ENCODE peak calls at places on chromosomes 5 and 9, in six cellular contexts. One of them, this sample, is unnamed.
A peak's percentile ranks its signal among the peaks of the same experiment; 100 is the strongest.

GRCh38 chr5:89967806-89968444 is 441.6 kb downstream of the CETN3 start:
- DNase-seq in adrenal gland: no peak
- DNase-seq in hepatocyte: no peak
- DNase-seq in lower lobe of right lung: no peak
- DNase-seq in CD4-positive, CD25-positive, alpha-beta regulatory T cell: no peak
- DNase-seq in SK-N-SH: no peak
- DNase-seq in this sample: no peak

GRCh38 chr5:135446186-135446585 is 962 bp downstream of the DCANP1 start:
- DNase-seq in SK-N-SH: no peak
- DNase-seq in lower lobe of right lung: no peak
- DNase-seq in hepatocyte: no peak
- DNase-seq in adrenal gland: no peak
- DNase-seq in CD4-positive, CD25-positive, alpha-beta regulatory T cell: no peak
- DNase-seq in this sample: no peak

GRCh38 chr9:18129809-18130334 is 344.1 kb upstream of the ADAMTSL1 start:
- DNase-seq in lower lobe of right lung: no peak
- DNase-seq in hepatocyte: no peak
- DNase-seq in adrenal gland: no peak
- DNase-seq in CD4-positive, CD25-positive, alpha-beta regulatory T cell: no peak
- DNase-seq in SK-N-SH: no peak
- DNase-seq in this sample: no peak

GRCh38 chr5:10478436-10478835 is 36.8 kb downstream of the ROPN1L start:
- DNase-seq in CD4-positive, CD25-positive, alpha-beta regulatory T cell: no peak
- DNase-seq in SK-N-SH: no peak
- DNase-seq in lower lobe of right lung: no peak
- DNase-seq in adrenal gland: no peak
- DNase-seq in hepatocyte: no peak
- DNase-seq in this sample: no peak

GRCh38 chr9:108609227-108609894 is 246.4 kb downstream of the ACTL7B start:
- DNase-seq in hepatocyte: peak; percentile 5
- DNase-seq in CD4-positive, CD25-positive, alpha-beta regulatory T cell: no peak
- DNase-seq in adrenal gland: no peak
- DNase-seq in lower lobe of right lung: no peak
- DNase-seq in SK-N-SH: no peak
- DNase-seq in this sample: no peak

GRCh38 chr5:96712100-96712746 is 50.0 kb downstream of the CAST start:
- DNase-seq in hepatocyte: no peak
- DNase-seq in lower lobe of right lung: no peak
- DNase-seq in adrenal gland: peak; percentile 40
- DNase-seq in CD4-positive, CD25-positive, alpha-beta regulatory T cell: no peak
- DNase-seq in SK-N-SH: no peak
- DNase-seq in this sample: no peak

GRCh38 chr9:121972501-121972981 is 120.6 kb downstream of the TTLL11 start:
- DNase-seq in CD4-positive, CD25-positive, alpha-beta regulatory T cell: no peak
- DNase-seq in lower lobe of right lung: peak; percentile 90
- DNase-seq in SK-N-SH: no peak
- DNase-seq in hepatocyte: no peak
- DNase-seq in adrenal gland: peak; percentile 81
- DNase-seq in this sample: no peak

GRCh38 chr9:23587433-23587832 is 238.6 kb downstream of the ELAVL2 start:
- DNase-seq in lower lobe of right lung: peak; percentile 58
- DNase-seq in adrenal gland: peak; percentile 94
- DNase-seq in CD4-positive, CD25-positive, alpha-beta regulatory T cell: no peak
- DNase-seq in hepatocyte: no peak
- DNase-seq in SK-N-SH: no peak
- DNase-seq in this sample: peak; percentile 45

GRCh38 chr5:84088996-84089395 is 295.7 kb downstream of the EDIL3 start:
- DNase-seq in lower lobe of right lung: no peak
- DNase-seq in adrenal gland: peak; percentile 18
- DNase-seq in CD4-positive, CD25-positive, alpha-beta regulatory T cell: no peak
- DNase-seq in SK-N-SH: peak; percentile 22
- DNase-seq in hepatocyte: peak; percentile 25
- DNase-seq in this sample: no peak

DNA sequence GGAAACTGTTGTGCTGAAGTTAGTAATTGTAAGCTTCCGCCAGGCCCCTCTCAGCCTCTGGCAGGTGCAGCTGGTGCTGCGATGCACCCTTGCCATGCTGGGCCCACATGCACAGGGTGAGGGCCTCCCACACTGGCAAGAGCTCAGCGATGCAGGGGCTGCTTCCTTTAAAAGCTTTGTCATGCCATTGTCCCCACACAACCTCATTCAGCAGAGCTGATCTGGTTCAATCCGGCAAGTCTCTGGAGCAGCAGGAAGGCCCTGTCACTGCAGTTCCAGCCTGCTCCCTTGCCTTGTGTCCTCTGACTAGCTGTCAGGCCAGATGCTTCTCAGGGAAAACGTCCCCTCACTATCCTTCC is 60.8 kb downstream of the IPPK start:
- DNase-seq in lower lobe of right lung: no peak
- DNase-seq in hepatocyte: no peak
- DNase-seq in adrenal gland: no peak
- DNase-seq in CD4-positive, CD25-positive, alpha-beta regulatory T cell: no peak
- DNase-seq in SK-N-SH: peak; percentile 39
- DNase-seq in this sample: no peak
- H3K4me1 ChIP-seq in lower lobe of right lung: peaks cover 7% of the 10 kb centered on the region
- H3K4me1 ChIP-seq in hepatocyte: peaks cover 3% of the 10 kb centered on the region
- H3K4me1 ChIP-seq in adrenal gland: peaks cover 11% of the 10 kb centered on the region
- H3K4me1 ChIP-seq in CD4-positive, CD25-positive, alpha-beta regulatory T cell: no peaks in the 10 kb centered on the region
- H3K4me1 ChIP-seq in SK-N-SH: peaks cover 5% of the 10 kb centered on the region
- H3K4me1 ChIP-seq in this sample: peaks cover 5% of the 10 kb centered on the region

DNA sequence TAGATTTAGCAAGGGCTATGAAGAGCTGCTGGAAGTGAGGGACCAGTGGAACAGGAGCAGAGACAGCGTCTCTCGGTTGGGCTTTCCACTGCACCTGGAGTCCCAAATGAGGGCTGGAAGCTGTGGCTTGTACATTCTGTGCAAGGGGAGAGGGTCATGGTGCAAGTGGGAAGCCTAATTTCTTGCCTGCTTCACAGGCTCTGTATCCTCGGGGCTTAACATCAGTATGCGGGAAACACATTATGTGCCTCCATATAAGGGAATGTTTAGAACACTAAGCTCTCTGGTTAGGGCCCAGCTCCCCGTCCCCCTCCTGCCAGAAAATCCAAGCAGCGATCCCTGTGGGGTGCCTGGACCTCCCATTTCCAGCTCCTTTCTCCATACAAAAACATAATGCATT is 89.0 kb upstream of the NIPAL4 start:
- DNase-seq in CD4-positive, CD25-positive, alpha-beta regulatory T cell: no peak
- DNase-seq in lower lobe of right lung: no peak
- DNase-seq in hepatocyte: no peak
- DNase-seq in adrenal gland: no peak
- DNase-seq in SK-N-SH: no peak
- DNase-seq in this sample: no peak
- H3K27ac ChIP-seq in CD4-positive, CD25-positive, alpha-beta regulatory T cell: no peak overlapping the region
- H3K27ac ChIP-seq in lower lobe of right lung: no peak overlapping the region
- H3K27ac ChIP-seq in hepatocyte: peak overlapping the region; percentile 45
- H3K27ac ChIP-seq in adrenal gland: no peak overlapping the region
- H3K27ac ChIP-seq in SK-N-SH: peak overlapping the region; percentile 8
- H3K27ac ChIP-seq in this sample: no peak overlapping the region

DNA sequence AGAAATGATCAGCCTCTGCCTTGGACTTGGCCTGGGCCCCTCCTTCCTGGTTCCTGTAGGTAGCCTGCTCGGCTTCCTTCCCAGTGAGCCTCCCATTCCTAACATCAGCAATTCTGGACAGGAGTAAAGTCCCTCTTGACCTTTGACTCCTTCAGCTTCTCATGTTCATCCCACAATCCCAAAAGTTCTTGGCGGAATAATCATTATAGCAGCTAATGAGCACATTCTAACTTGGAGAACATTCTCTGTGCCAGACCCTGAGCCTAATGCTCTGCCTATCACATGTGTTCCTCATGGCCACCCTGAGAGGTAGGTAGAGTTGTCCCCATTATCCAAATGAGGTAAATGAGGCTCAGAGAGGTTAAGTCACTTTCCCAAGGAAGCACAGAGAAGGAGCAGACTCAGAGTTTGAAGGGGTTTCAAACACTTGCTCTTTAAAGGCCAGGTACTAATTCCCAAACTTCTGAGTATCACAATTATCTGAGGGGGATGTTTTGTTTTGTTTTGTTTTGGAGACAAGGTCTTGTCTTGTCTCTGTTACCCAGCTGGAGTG is 21.2 kb downstream of the SWI5 start:
- DNase-seq in hepatocyte: no peak
- DNase-seq in SK-N-SH: no peak
- DNase-seq in adrenal gland: no peak
- DNase-seq in lower lobe of right lung: no peak
- DNase-seq in CD4-positive, CD25-positive, alpha-beta regulatory T cell: no peak
- DNase-seq in this sample: peak; percentile 82
- H3K4me3 ChIP-seq in hepatocyte: no peak overlapping the region
- H3K4me3 ChIP-seq in SK-N-SH: no peak overlapping the region
- H3K4me3 ChIP-seq in adrenal gland: no peak overlapping the region
- H3K4me3 ChIP-seq in lower lobe of right lung: no peak overlapping the region
- H3K4me3 ChIP-seq in CD4-positive, CD25-positive, alpha-beta regulatory T cell: no peak overlapping the region
- H3K4me3 ChIP-seq in this sample: no peak overlapping the region

GRCh38 chr9:21770877-21771560 is 31.4 kb upstream of the MTAP start:
- DNase-seq in adrenal gland: no peak
- DNase-seq in CD4-positive, CD25-positive, alpha-beta regulatory T cell: no peak
- DNase-seq in hepatocyte: peak; percentile 15
- DNase-seq in SK-N-SH: no peak
- DNase-seq in lower lobe of right lung: no peak
- DNase-seq in this sample: no peak
- H3K4me1 ChIP-seq in adrenal gland: no peaks in the 10 kb centered on the region
- H3K4me1 ChIP-seq in CD4-positive, CD25-positive, alpha-beta regulatory T cell: no peaks in the 10 kb centered on the region
- H3K4me1 ChIP-seq in hepatocyte: no peaks in the 10 kb centered on the region
- H3K4me1 ChIP-seq in SK-N-SH: no peaks in the 10 kb centered on the region
- H3K4me1 ChIP-seq in lower lobe of right lung: no peaks in the 10 kb centered on the region
- H3K4me1 ChIP-seq in this sample: no peaks in the 10 kb centered on the region

DNA sequence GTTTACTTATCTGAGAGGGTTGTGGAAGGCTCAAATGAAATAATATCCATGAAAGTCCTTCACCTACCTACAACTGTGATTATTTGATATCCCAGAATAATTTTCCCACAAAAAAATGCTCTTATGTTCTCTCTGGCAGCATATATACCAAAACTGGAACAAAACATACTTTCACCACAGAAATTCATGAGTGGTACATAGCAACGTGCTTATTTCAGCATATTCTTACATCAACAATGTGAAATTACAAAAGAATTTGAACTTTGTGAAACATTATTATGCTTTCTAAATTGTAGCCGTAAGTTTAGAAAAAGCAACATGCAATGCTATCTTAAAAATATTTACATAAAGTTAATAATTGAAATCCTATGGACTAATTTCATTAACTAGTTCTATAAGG is 137.1 kb downstream of the GABRB2 start:
- DNase-seq in hepatocyte: no peak
- DNase-seq in CD4-positive, CD25-positive, alpha-beta regulatory T cell: no peak
- DNase-seq in lower lobe of right lung: no peak
- DNase-seq in adrenal gland: no peak
- DNase-seq in SK-N-SH: no peak
- DNase-seq in this sample: no peak
- H3K27ac ChIP-seq in hepatocyte: no peak overlapping the region
- H3K27ac ChIP-seq in CD4-positive, CD25-positive, alpha-beta regulatory T cell: no peak overlapping the region
- H3K27ac ChIP-seq in lower lobe of right lung: no peak overlapping the region
- H3K27ac ChIP-seq in adrenal gland: no peak overlapping the region
- H3K27ac ChIP-seq in SK-N-SH: no peak overlapping the region
- H3K27ac ChIP-seq in this sample: no peak overlapping the region

GRCh38 chr5:128572546-128573339 is 34.7 kb upstream of the FBN2 start:
- DNase-seq in hepatocyte: no peak
- DNase-seq in CD4-positive, CD25-positive, alpha-beta regulatory T cell: no peak
- DNase-seq in lower lobe of right lung: no peak
- DNase-seq in adrenal gland: no peak
- DNase-seq in SK-N-SH: no peak
- DNase-seq in this sample: no peak
- H3K4me3 ChIP-seq in hepatocyte: no peak overlapping the region
- H3K4me3 ChIP-seq in CD4-positive, CD25-positive, alpha-beta regulatory T cell: no peak overlapping the region
- H3K4me3 ChIP-seq in lower lobe of right lung: no peak overlapping the region
- H3K4me3 ChIP-seq in adrenal gland: no peak overlapping the region
- H3K4me3 ChIP-seq in SK-N-SH: no peak overlapping the region
- H3K4me3 ChIP-seq in this sample: no peak overlapping the region

GRCh38 chr9:130493021-130493420 is 48.3 kb downstream of the ASS1 start:
- DNase-seq in SK-N-SH: no peak
- DNase-seq in adrenal gland: no peak
- DNase-seq in lower lobe of right lung: no peak
- DNase-seq in hepatocyte: no peak
- DNase-seq in CD4-positive, CD25-positive, alpha-beta regulatory T cell: no peak
- DNase-seq in this sample: no peak

GRCh38 chr9:130488621-130489330 is 44.0 kb downstream of the ASS1 start:
- DNase-seq in CD4-positive, CD25-positive, alpha-beta regulatory T cell: no peak
- DNase-seq in adrenal gland: no peak
- DNase-seq in lower lobe of right lung: no peak
- DNase-seq in hepatocyte: no peak
- DNase-seq in SK-N-SH: no peak
- DNase-seq in this sample: peak; percentile 54

GRCh38 chr9:130493476-130493875 is 48.7 kb downstream of the ASS1 start:
- DNase-seq in CD4-positive, CD25-positive, alpha-beta regulatory T cell: no peak
- DNase-seq in adrenal gland: no peak
- DNase-seq in hepatocyte: no peak
- DNase-seq in SK-N-SH: no peak
- DNase-seq in lower lobe of right lung: no peak
- DNase-seq in this sample: peak; percentile 13

GRCh38 chr9:130491830-130492465 is 47.2 kb downstream of the ASS1 start:
- DNase-seq in CD4-positive, CD25-positive, alpha-beta regulatory T cell: no peak
- DNase-seq in lower lobe of right lung: no peak
- DNase-seq in adrenal gland: no peak
- DNase-seq in hepatocyte: no peak
- DNase-seq in SK-N-SH: no peak
- DNase-seq in this sample: no peak

GRCh38 chr9:130490981-130491380 is 46.2 kb downstream of the ASS1 start:
- DNase-seq in lower lobe of right lung: no peak
- DNase-seq in hepatocyte: no peak
- DNase-seq in SK-N-SH: no peak
- DNase-seq in adrenal gland: no peak
- DNase-seq in CD4-positive, CD25-positive, alpha-beta regulatory T cell: no peak
- DNase-seq in this sample: peak; percentile 43
- H3K4me1 ChIP-seq in lower lobe of right lung: no peaks in the 10 kb centered on the region
- H3K4me1 ChIP-seq in hepatocyte: no peaks in the 10 kb centered on the region
- H3K4me1 ChIP-seq in SK-N-SH: no peaks in the 10 kb centered on the region
- H3K4me1 ChIP-seq in adrenal gland: no peaks in the 10 kb centered on the region
- H3K4me1 ChIP-seq in CD4-positive, CD25-positive, alpha-beta regulatory T cell: no peaks in the 10 kb centered on the region
- H3K4me1 ChIP-seq in this sample: peaks cover 6% of the 10 kb centered on the region

GRCh38 chr5:178602752-178603151 is 12.6 kb upstream of the COL23A1 start:
- DNase-seq in SK-N-SH: no peak
- DNase-seq in lower lobe of right lung: no peak
- DNase-seq in hepatocyte: no peak
- DNase-seq in adrenal gland: no peak
- DNase-seq in CD4-positive, CD25-positive, alpha-beta regulatory T cell: no peak
- DNase-seq in this sample: no peak
- H3K27ac ChIP-seq in SK-N-SH: no peak overlapping the region
- H3K27ac ChIP-seq in lower lobe of right lung: no peak overlapping the region
- H3K27ac ChIP-seq in hepatocyte: no peak overlapping the region
- H3K27ac ChIP-seq in adrenal gland: no peak overlapping the region
- H3K27ac ChIP-seq in CD4-positive, CD25-positive, alpha-beta regulatory T cell: no peak overlapping the region
- H3K27ac ChIP-seq in this sample: no peak overlapping the region

GRCh38 chr5:172832383-172833315 is 1.4 kb upstream of the ERGIC1 start:
- DNase-seq in CD4-positive, CD25-positive, alpha-beta regulatory T cell: no peak
- DNase-seq in lower lobe of right lung: no peak
- DNase-seq in SK-N-SH: no peak
- DNase-seq in hepatocyte: no peak
- DNase-seq in adrenal gland: peak; percentile 86
- DNase-seq in this sample: peak; percentile 92
- H3K4me3 ChIP-seq in CD4-positive, CD25-positive, alpha-beta regulatory T cell: peak overlapping the region; percentile 57
- H3K4me3 ChIP-seq in lower lobe of right lung: no peak overlapping the region
- H3K4me3 ChIP-seq in SK-N-SH: no peak overlapping the region
- H3K4me3 ChIP-seq in hepatocyte: no peak overlapping the region
- H3K4me3 ChIP-seq in adrenal gland: no peak overlapping the region
- H3K4me3 ChIP-seq in this sample: no peak overlapping the region